ENCODE peak calls at places on chromosomes 3 and 15, in four cellular contexts. M, J, A and U are unnamed samples.

GRCh38 chr15:66879511-66879910 is 177.5 kb downstream of the SMAD6 start:
- DNase-seq in M (no peak), J (no peak), A (no peak), U (no peak)

GRCh38 chr3:122985539-122985938 is 42.0 kb downstream of the SEMA5B start:
- DNase-seq in M (no peak), J (no peak), A (no peak), U (no peak)

GRCh38 chr3:196517919-196518318 is 2.8 kb upstream of the SMCO1 start:
- DNase-seq in M (no peak), J (no peak), A (no peak), U (no peak)

GRCh38 chr15:43877371-43877770 is 50.6 kb downstream of the WDR76 start:
- DNase-seq in M (no peak), J (no peak), A (no peak), U (peak)

GRCh38 chr3:12984023-12984823 is 89.0 kb downstream of the IQSEC1 start:
- DNase-seq in M (peak), J (peak), A (no peak), U (peak)

GRCh38 chr3:16067837-16068471 is 106.5 kb upstream of the GALNT15 start:
- DNase-seq in M (no peak), J (no peak), A (no peak), U (no peak)

GRCh38 chr3:137525471-137525870 is 238.6 kb upstream of the SOX14 start:
- DNase-seq in M (no peak), J (no peak), A (no peak), U (no peak)

GRCh38 chr15:40100133-40100946 is 8.3 kb downstream of the BMF start:
- DNase-seq in M (no peak), J (no peak), A (no peak), U (no peak)

GRCh38 chr3:109569121-109569520 is 231.8 kb upstream of the DPPA4 start:
- DNase-seq in M (no peak), J (no peak), A (no peak), U (no peak)

GRCh38 chr3:3639078-3639477 is 160.2 kb upstream of the LRRN1 start:
- DNase-seq in M (no peak), J (no peak), A (no peak), U (no peak)

GRCh38 chr15:80179025-80179759 is 26.4 kb downstream of the FAH start:
- DNase-seq in M (no peak), J (no peak), A (no peak), U (no peak)

GRCh38 chr3:9067352-9067975 is 104.2 kb upstream of the RAD18 start:
- DNase-seq in M (peak), J (peak), A (peak), U (peak)

GRCh38 chr3:39178553-39178952 is 13.8 kb downstream of the XIRP1 start:
- DNase-seq in M (no peak), J (no peak), A (no peak), U (no peak)

GRCh38 chr3:102714567-102714966 is 279.8 kb downstream of the ZPLD1 start:
- DNase-seq in M (no peak), J (no peak), A (no peak), U (no peak)

GRCh38 chr3:32387512-32387911 is 4.1 kb upstream of the CMTM7 start:
- DNase-seq in M (no peak), J (no peak), A (no peak), U (no peak)

GRCh38 chr15:76787273-76787672 is 117.9 kb downstream of the SCAPER start:
- DNase-seq in M (no peak), J (no peak), A (no peak), U (no peak)
- TF ChIP-seq ETV6 in M (no peak), J (no peak), A (no peak), U (no peak)

DNA sequence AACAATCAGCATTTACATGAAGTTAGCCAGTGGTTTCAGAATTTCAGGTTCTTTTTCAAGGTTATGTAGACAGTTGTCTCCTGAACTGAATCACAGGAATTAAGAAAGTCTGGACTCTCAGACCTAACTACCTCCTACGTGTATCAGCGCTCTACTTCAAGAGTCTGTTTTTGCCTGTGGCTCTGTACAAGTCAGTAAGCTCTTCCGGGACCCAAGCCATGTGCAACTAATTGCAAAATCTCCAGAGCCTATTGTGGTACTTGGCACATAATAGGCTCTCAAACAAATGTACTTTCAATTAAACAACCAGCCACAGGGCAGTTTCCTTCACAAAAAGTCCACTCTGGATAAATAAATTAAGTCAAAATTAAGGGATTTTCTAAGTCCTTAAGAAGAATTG is 414.2 kb downstream of the PDCD6IP start:
- DNase-seq in M (no peak), J (no peak), A (no peak), U (no peak)
- TF ChIP-seq ETV6 in M (no peak), J (no peak), A (no peak), U (no peak)

GRCh38 chr3:23099677-23100076 is 103.5 kb upstream of the UBE2E2 start:
- DNase-seq in M (no peak), J (no peak), A (no peak), U (no peak)

GRCh38 chr3:23094412-23094811 is 108.7 kb upstream of the UBE2E2 start:
- DNase-seq in M (no peak), J (no peak), A (no peak), U (no peak)

GRCh38 chr3:23096041-23096440 is 107.1 kb upstream of the UBE2E2 start:
- DNase-seq in M (no peak), J (peak), A (no peak), U (no peak)

GRCh38 chr3:23099021-23099420 is 104.1 kb upstream of the UBE2E2 start:
- DNase-seq in M (no peak), J (no peak), A (no peak), U (no peak)

DNA sequence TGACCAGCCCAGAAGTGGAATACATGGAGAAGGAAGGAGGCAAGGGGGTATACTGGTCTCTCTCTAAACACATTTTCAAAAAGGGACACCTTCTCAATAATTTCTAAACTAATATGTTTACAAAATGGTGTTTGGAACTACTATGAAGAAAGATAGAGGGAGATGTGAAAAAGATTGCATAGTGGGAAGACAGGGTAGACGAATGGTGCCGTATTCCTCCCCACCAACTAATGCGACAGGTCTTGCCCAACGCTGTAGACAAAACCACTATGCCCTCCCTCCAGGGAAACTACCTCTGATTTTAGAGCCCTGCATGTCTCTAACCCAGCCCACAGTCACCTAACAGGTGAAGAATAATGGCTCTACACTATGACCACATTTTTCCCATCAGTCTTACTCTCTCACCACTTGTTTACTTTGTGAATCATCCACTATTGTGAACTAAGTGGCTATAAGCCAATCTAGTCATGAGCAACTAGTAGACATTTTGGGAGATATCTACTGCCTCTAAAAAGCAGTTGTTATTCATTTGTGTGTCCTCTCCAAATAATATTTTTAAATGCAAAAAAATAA is 108.2 kb upstream of the UBE2E2 start:
- DNase-seq in M (no peak), J (no peak), A (no peak), U (peak)
- TF ChIP-seq ETV6 in M (no peak), J (no peak), A (no peak), U (no peak)

GRCh38 chr15:36108539-36108938 is 470.9 kb upstream of the CDIN1 start:
- DNase-seq in M (no peak), J (no peak), A (no peak), U (no peak)

GRCh38 chr15:36110659-36110993 is 468.8 kb upstream of the CDIN1 start:
- DNase-seq in M (no peak), J (no peak), A (no peak), U (no peak)

GRCh38 chr15:36106640-36107335 is 472.6 kb upstream of the CDIN1 start:
- DNase-seq in M (no peak), J (no peak), A (no peak), U (no peak)

GRCh38 chr15:36109943-36110658 is 469.3 kb upstream of the CDIN1 start:
- DNase-seq in M (no peak), J (no peak), A (no peak), U (no peak)
- TF ChIP-seq ETV6 in M (no peak), J (no peak), A (no peak), U (no peak)

DNA sequence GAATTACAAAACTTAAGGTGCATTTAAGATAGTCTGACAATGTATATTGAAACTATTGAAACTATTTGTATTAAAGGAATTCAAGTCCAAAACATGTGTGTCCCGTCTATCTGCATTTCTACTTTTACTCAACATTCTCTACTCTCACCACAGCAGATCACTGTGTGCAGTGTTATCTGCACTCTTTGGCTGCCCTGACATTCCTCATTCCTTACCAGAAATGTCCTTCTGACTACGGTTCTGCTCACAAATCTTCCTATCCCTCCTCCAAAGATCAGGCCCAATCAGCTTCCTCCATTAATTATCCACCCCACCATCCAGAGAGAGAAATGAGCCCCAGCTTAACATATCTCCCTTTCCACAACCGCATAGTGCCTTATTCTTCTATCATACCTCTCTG is 94.8 kb downstream of the TBL1XR1 start:
- DNase-seq in M (no peak), J (no peak), A (no peak), U (no peak)
- TF ChIP-seq ETV6 in M (no peak), J (no peak), A (no peak), U (no peak)